ENCODE peak calls at places on chromosomes 2 and 18, in eight cellular contexts. K is globus pallidus, N is MV-4-11, W is LoVo, C is H7, Z is kidney tubule cell, T is activated gamma-delta T cell treated with Interleukin-2 at 50 U/mL for 16 hours, H is GM13976. J is an unnamed sample.

GRCh38 chr18:26863122-26863879 is 2.2 kb downstream of the AQP4 start:
- DNase-seq in N (no peak), C (peak), T (no peak), Z (peak), W (no peak), K (peak), H (no peak), J (no peak)

GRCh38 chr2:47422016-47422415 is 19.1 kb downstream of the MSH2 start:
- DNase-seq in K (no peak), Z (no peak), C (no peak), W (no peak), H (no peak), N (no peak), T (no peak), J (no peak)

GRCh38 chr2:20113986-20114938 is 62.8 kb upstream of the LAPTM4A start:
- DNase-seq in Z (no peak), W (no peak), K (no peak), N (no peak), H (no peak), C (no peak), T (no peak), J (no peak)

GRCh38 chr2:28507806-28508764 is 12.2 kb downstream of the PLB1 start:
- DNase-seq in Z (peak), H (no peak), K (no peak), C (no peak), N (no peak), T (peak), W (peak), J (no peak)

GRCh38 chr2:204669386-204669785 is 124.1 kb downstream of the PARD3B start:
- DNase-seq in Z (no peak), H (no peak), C (no peak), W (no peak), N (no peak), K (no peak), T (no peak), J (no peak)

GRCh38 chr2:23618696-23619530 is 233.9 kb downstream of the KLHL29 start:
- DNase-seq in W (no peak), H (no peak), K (no peak), Z (peak), T (no peak), C (no peak), N (no peak), J (no peak)

GRCh38 chr2:169131587-169132512 is 62.5 kb downstream of the DHRS9 start:
- DNase-seq in H (peak), N (peak), Z (peak), T (no peak), C (peak), W (peak), K (peak), J (no peak)

GRCh38 chr2:188573453-188573852 is 281.8 kb downstream of the GULP1 start:
- DNase-seq in T (no peak), K (no peak), Z (no peak), C (no peak), H (no peak), W (peak), N (no peak), J (no peak)

GRCh38 chr2:134788417-134788816 is 50.0 kb upstream of the ACMSD start:
- DNase-seq in W (no peak), N (no peak), C (no peak), T (no peak), H (no peak), Z (no peak), K (no peak), J (no peak)

GRCh38 chr2:1010373-1011017 is 59.8 kb downstream of the SNTG2 start:
- DNase-seq in Z (peak), K (no peak), H (no peak), W (no peak), T (no peak), C (no peak), N (peak), J (no peak)

GRCh38 chr2:235268535-235268934 is 225.3 kb upstream of the AGAP1 start:
- DNase-seq in N (no peak), H (no peak), T (no peak), K (no peak), W (no peak), Z (peak), C (no peak), J (no peak)

GRCh38 chr2:168529054-168529833 is 73.2 kb downstream of the CERS6 start:
- DNase-seq in C (no peak), Z (peak), N (peak), H (no peak), W (no peak), T (no peak), K (no peak), J (no peak)

GRCh38 chr2:77101796-77102452 is 420.3 kb downstream of the LRRTM4 start:
- DNase-seq in C (no peak), N (no peak), W (no peak), H (no peak), Z (no peak), T (no peak), K (no peak), J (no peak)

GRCh38 chr2:167964650-167965404 is 282.6 kb downstream of the STK39 start:
- DNase-seq in Z (no peak), H (peak), K (peak), C (no peak), W (no peak), N (no peak), T (no peak), J (no peak)

GRCh38 chr2:15913146-15913545 is 27.2 kb upstream of the MYCN start:
- DNase-seq in T (no peak), N (no peak), K (no peak), H (no peak), W (no peak), C (no peak), Z (peak), J (no peak)

GRCh38 chr2:239025081-239025801 is 177.4 kb downstream of the TWIST2 start:
- DNase-seq in H (no peak), W (no peak), T (no peak), N (no peak), K (no peak), Z (peak), C (no peak), J (no peak)

GRCh38 chr2:75375646-75376582 is 176.6 kb upstream of the TACR1 start:
- DNase-seq in C (no peak), K (peak), W (no peak), N (no peak), H (no peak), Z (no peak), T (no peak), J (no peak)

GRCh38 chr18:40612356-40612755 is 1342.7 kb upstream of the PIK3C3 start:
- DNase-seq in C (no peak), Z (no peak), W (no peak), N (no peak), K (no peak), T (no peak), H (no peak), J (no peak)

GRCh38 chr2:42859801-42860200 is 67.4 kb upstream of the HAAO start:
- DNase-seq in T (no peak), K (no peak), N (no peak), W (no peak), C (no peak), Z (peak), H (no peak), J (no peak)

GRCh38 chr2:237262838-237263771 is 150.9 kb downstream of the COL6A3 start:
- DNase-seq in H (no peak), T (no peak), C (no peak), Z (peak), N (peak), W (no peak), K (no peak), J (no peak)

GRCh38 chr2:119218478-119219064 is 5.1 kb upstream of the STEAP3 start:
- DNase-seq in K (no peak), N (no peak), T (no peak), C (no peak), Z (peak), H (no peak), W (peak), J (no peak)

GRCh38 chr2:120855855-120856405 is 120.3 kb downstream of the GLI2 start:
- DNase-seq in Z (no peak), N (no peak), C (no peak), T (no peak), K (no peak), W (no peak), H (no peak), J (no peak)

GRCh38 chr18:13813271-13813849 is 10.6 kb upstream of the MC5R start:
- DNase-seq in Z (peak), W (peak), T (peak), C (peak), K (peak), H (peak), N (peak), J (peak)

GRCh38 chr18:8513249-8513648 is 96.0 kb upstream of the RAB12 start:
- DNase-seq in C (no peak), N (no peak), K (no peak), H (no peak), W (no peak), T (no peak), Z (no peak), J (no peak)

GRCh38 chr18:68874361-68874760 is 76.5 kb downstream of the CCDC102B start:
- DNase-seq in H (no peak), Z (no peak), C (no peak), K (no peak), T (no peak), W (no peak), N (no peak), J (no peak)

GRCh38 chr2:205892141-205893064 is 193.6 kb downstream of the INO80D start:
- DNase-seq in W (no peak), H (no peak), K (peak), T (no peak), Z (peak), N (no peak), C (peak), J (no peak)

GRCh38 chr2:64263315-64263714 is 119.1 kb upstream of the PELI1 start:
- DNase-seq in Z (peak), W (peak), K (no peak), N (peak), C (no peak), H (no peak), T (no peak), J (no peak)

GRCh38 chr2:214671330-214671850 is 138.1 kb downstream of the BARD1 start:
- DNase-seq in Z (no peak), K (no peak), C (no peak), H (no peak), T (no peak), W (no peak), N (peak), J (no peak)

GRCh38 chr2:20576598-20577115 is 74.2 kb downstream of the HS1BP3 start:
- DNase-seq in T (no peak), N (peak), W (no peak), K (no peak), Z (peak), H (peak), C (no peak), J (peak)